ENCODE peak calls at places on chromosomes 7 and 10, in four cellular contexts. D is cardiac fibroblast, A is dorsolateral prefrontal cortex, X is SJSA1. W is an unnamed sample.

GRCh38 chr10:89915021-89915420 is 213.6 kb downstream of the KIF20B start:
- DNase-seq in D (no peak), A (no peak), X (no peak), W (no peak)

GRCh38 chr7:66626236-66626957 is 2.3 kb upstream of the KCTD7 start:
- DNase-seq in D (peak), A (no peak), X (no peak), W (no peak)

GRCh38 chr10:22333667-22334282 is 11.5 kb upstream of the SPAG6 start:
- DNase-seq in D (no peak), A (no peak), X (no peak), W (no peak)

GRCh38 chr7:26857534-26858228 is 6.7 kb downstream of the SKAP2 start:
- DNase-seq in D (peak), A (peak), X (no peak), W (no peak)

GRCh38 chr7:135862586-135863361 is 114.2 kb upstream of the FAM180A start:
- DNase-seq in D (no peak), A (no peak), X (no peak), W (no peak)

GRCh38 chr7:107609861-107610260 is 29.8 kb downstream of the BCAP29 start:
- DNase-seq in D (peak), A (no peak), X (no peak), W (no peak)

GRCh38 chr7:28983396-28984190 is 25.5 kb upstream of the TRIL start:
- DNase-seq in D (no peak), A (no peak), X (no peak), W (no peak)

GRCh38 chr10:130637271-130637670 is 501.1 kb downstream of the GLRX3 start:
- DNase-seq in D (no peak), A (no peak), X (no peak), W (no peak)

GRCh38 chr7:89029864-89030263 is 234.3 kb upstream of the TEX47 start:
- DNase-seq in D (no peak), A (no peak), X (peak), W (no peak)

GRCh38 chr7:147432068-147432467 is 1158.5 kb upstream of the C7orf33 start:
- DNase-seq in D (peak), A (no peak), X (peak), W (no peak)

GRCh38 chr7:83866587-83866986 is 217.6 kb upstream of the SEMA3E start:
- DNase-seq in D (no peak), A (no peak), X (no peak), W (no peak)

GRCh38 chr7:369981-370621 is 80.1 kb downstream of the FOXL3 start:
- DNase-seq in D (no peak), A (no peak), X (no peak), W (peak)

GRCh38 chr7:41701542-41701941 is 1.3 kb downstream of the INHBA start:
- DNase-seq in D (no peak), A (no peak), X (no peak), W (no peak)

GRCh38 chr7:129163875-129164544 is 19.5 kb downstream of the TSPAN33 start:
- DNase-seq in D (peak), A (no peak), X (peak), W (no peak)

GRCh38 chr10:12712284-12712983 is 289.1 kb downstream of the CCDC3 start:
- DNase-seq in D (no peak), A (no peak), X (no peak), W (no peak)

GRCh38 chr10:6494934-6495592 is 85.0 kb downstream of the PRKCQ start:
- DNase-seq in D (no peak), A (no peak), X (no peak), W (no peak)

GRCh38 chr10:81109200-81109752 is 571.6 kb downstream of the SH2D4B start:
- DNase-seq in D (no peak), A (no peak), X (no peak), W (no peak)

GRCh38 chr10:17675638-17676037 is 31.7 kb downstream of the STAM start:
- DNase-seq in D (no peak), A (no peak), X (no peak), W (no peak)

GRCh38 chr7:18177815-18178660 is 150.4 kb upstream of the PRPS1L1 start:
- DNase-seq in D (peak), A (no peak), X (peak), W (no peak)

GRCh38 chr10:48251525-48252353 is 22.8 kb downstream of the FRMPD2 start:
- DNase-seq in D (no peak), A (no peak), X (no peak), W (peak)

GRCh38 chr10:73838827-73839226 is 27.4 kb upstream of the NDST2 start:
- DNase-seq in D (no peak), A (no peak), X (no peak), W (no peak)

GRCh38 chr7:132359746-132360145 is 216.5 kb downstream of the PLXNA4 start:
- DNase-seq in D (no peak), A (no peak), X (no peak), W (no peak)

GRCh38 chr7:148540041-148540738 is 50.4 kb upstream of the C7orf33 start:
- DNase-seq in D (peak), A (no peak), X (peak), W (no peak)

GRCh38 chr10:11757820-11758463 is 15.8 kb downstream of the ECHDC3 start:
- DNase-seq in D (peak), A (peak), X (peak), W (peak)

GRCh38 chr7:147952918-147953317 is 637.6 kb upstream of the C7orf33 start:
- DNase-seq in D (no peak), A (no peak), X (no peak), W (no peak)

GRCh38 chr7:143408686-143409551 is at the start of gene EPHA1:
- DNase-seq in D (no peak), A (no peak), X (no peak), W (peak)

GRCh38 chr7:143407296-143408246 is 1.1 kb downstream of the EPHA1 start:
- DNase-seq in D (no peak), A (no peak), X (no peak), W (no peak)

GRCh38 chr7:143408247-143408685 is 390 bp downstream of the EPHA1 start:
- DNase-seq in D (no peak), A (no peak), X (no peak), W (no peak)

GRCh38 chr7:143405158-143405557 is 3.5 kb downstream of the EPHA1 start:
- DNase-seq in D (no peak), A (no peak), X (no peak), W (peak)

GRCh38 chr7:143405671-143406352 is 2.8 kb downstream of the EPHA1 start:
- DNase-seq in D (no peak), A (no peak), X (no peak), W (peak)
- H3K4me3 ChIP-seq in D (no peak), A (no peak), X (no peak), W (no peak)

GRCh38 chr7:158006841-158007696 is 580.6 kb downstream of the PTPRN2 start:
- DNase-seq in D (no peak), A (no peak), X (no peak), W (no peak)
- H3K4me3 ChIP-seq in D (no peak), A (no peak), X (no peak), W (no peak)

GRCh38 chr7:6385909-6386560 is 61.7 kb downstream of the DAGLB start:
- DNase-seq in D (no peak), A (no peak), X (no peak), W (no peak)
- H3K4me3 ChIP-seq in D (no peak), A (no peak), X (no peak), W (no peak)

GRCh38 chr7:30471205-30471604 is 7.4 kb downstream of the NOD1 start:
- DNase-seq in D (no peak), A (no peak), X (no peak), W (no peak)

GRCh38 chr7:30469303-30469702 is 9.3 kb downstream of the NOD1 start:
- DNase-seq in D (peak), A (peak), X (peak), W (peak)

GRCh38 chr7:30468791-30469190 is 9.8 kb downstream of the NOD1 start:
- DNase-seq in D (peak), A (no peak), X (no peak), W (no peak)

GRCh38 chr7:30470783-30471182 is 7.8 kb downstream of the NOD1 start:
- DNase-seq in D (peak), A (no peak), X (peak), W (peak)

DNA sequence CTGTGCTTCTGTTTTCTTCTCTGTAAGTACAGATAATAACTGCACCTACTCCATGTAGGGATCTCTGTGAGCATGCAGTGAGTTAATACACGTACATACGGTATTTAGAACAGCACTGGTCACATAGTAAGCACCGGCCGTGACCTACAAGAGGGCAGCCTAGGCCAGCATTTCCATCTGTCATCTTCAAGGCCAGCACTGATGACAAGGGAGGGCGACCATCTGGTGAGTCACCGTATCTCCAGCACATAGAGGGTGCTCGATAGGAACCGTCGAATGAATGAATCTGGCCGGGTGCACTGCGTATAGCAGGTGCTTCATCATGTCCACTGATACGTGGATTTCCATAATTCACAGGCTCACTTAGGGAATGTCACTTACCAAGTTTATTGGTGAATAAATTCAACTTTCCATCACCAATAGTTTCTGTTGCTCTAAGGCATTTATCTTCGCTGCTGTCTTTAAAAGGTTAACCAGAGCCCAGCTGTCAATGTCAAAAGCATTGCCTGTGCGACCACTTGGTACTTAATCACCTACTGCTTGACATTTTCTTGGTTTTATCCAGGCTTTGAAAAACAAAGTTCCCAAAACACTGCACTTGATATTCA is 8.3 kb downstream of the NOD1 start:
- DNase-seq in D (peak), A (no peak), X (peak), W (no peak)
- H3K4me3 ChIP-seq in D (no peak), A (no peak), X (no peak), W (no peak)

GRCh38 chr10:87664276-87664687 is 4.6 kb downstream of the PAPSS2 start:
- DNase-seq in D (no peak), A (no peak), X (no peak), W (no peak)
- H3K4me3 ChIP-seq in D (no peak), A (no peak), X (no peak), W (no peak)

GRCh38 chr7:77729574-77730348 is 33.5 kb downstream of the RSBN1L start:
- DNase-seq in D (no peak), A (no peak), X (peak), W (no peak)

GRCh38 chr7:77731716-77732115 is 35.5 kb downstream of the RSBN1L start:
- DNase-seq in D (no peak), A (no peak), X (no peak), W (no peak)

GRCh38 chr7:77727527-77727926 is 31.3 kb downstream of the RSBN1L start:
- DNase-seq in D (no peak), A (no peak), X (no peak), W (no peak)

DNA sequence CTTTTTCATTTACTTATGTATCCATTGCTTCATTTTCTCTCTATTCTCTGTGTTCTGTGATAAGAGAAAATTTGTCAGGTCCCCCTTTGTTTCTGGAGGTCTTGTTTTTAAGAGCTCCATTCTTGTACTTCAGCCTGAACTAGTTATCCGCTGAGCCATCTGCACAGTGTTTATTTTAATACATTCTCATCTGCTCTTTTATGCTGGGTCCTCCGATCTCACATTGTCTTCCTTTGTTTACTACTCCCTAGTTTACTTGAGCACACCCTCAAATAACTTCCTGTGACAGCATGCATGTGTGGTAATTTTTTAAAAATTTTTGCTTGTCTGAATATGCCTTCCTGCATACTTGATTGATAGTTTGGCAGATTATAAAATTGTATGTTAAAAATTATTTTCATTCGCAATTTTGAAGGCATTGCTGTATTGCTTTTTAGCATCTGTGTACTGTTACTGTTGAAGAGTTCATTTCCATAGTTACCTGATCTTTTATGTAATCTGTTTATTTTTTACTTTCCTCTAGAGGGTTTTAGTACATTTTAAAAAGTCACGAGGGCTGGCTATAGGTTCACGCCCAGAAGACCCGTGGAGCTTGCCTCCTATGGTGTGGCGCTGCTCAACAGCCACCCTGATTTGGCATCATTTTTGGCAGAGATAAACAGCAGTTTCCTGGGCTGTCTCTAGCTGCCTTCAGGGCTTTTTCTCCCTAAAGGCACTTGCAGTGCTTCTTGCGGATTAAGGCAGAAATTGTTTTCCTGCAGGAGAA is 31.9 kb downstream of the RSBN1L start:
- DNase-seq in D (peak), A (no peak), X (peak), W (no peak)
- H3K4me3 ChIP-seq in D (no peak), A (peak), X (no peak), W (no peak)